ENCODE peak calls at places on chromosomes 11 and 22, in four cellular contexts. H, F, X and E are unnamed samples.
A peak's percentile ranks its signal among the peaks of the same experiment; 100 is the strongest.

GRCh38 chr11:61609970-61610347 is 29.1 kb upstream of the SYT7 start:
- DNase-seq in H (no peak), F (peak; percentile 31), X (peak; percentile 35), E (no peak)

GRCh38 chr11:8947230-8947943 is 4.6 kb upstream of the ASCL3 start:
- DNase-seq in H (no peak), F (no peak), X (no peak), E (no peak)

GRCh38 chr11:76918941-76919386 is 58.2 kb downstream of the ACER3 start:
- DNase-seq in H (peak; percentile 15), F (no peak), X (peak; percentile 69), E (peak; percentile 15)

GRCh38 chr11:99020324-99021225 is at the start of gene CNTN5:
- DNase-seq in H (peak; percentile 6), F (no peak), X (peak; percentile 15), E (peak; percentile 13)

GRCh38 chr11:44592125-44592643 is 26.7 kb downstream of the CD82 start:
- DNase-seq in H (peak; percentile 62), F (no peak), X (no peak), E (peak; percentile 31)

GRCh38 chr11:520428-521178 is 13.6 kb upstream of the RNH1 start:
- DNase-seq in H (no peak), F (no peak), X (no peak), E (no peak)

GRCh38 chr11:5688482-5688881 is 1.1 kb upstream of the TRIM22 start:
- DNase-seq in H (no peak), F (no peak), X (no peak), E (no peak)

GRCh38 chr11:67429038-67429668 is 859 bp downstream of the RPS6KB2 start:
- DNase-seq in H (no peak), F (no peak), X (no peak), E (no peak)

GRCh38 chr22:42116848-42117424 is 13.7 kb downstream of the CYP2D6 start:
- DNase-seq in H (no peak), F (no peak), X (no peak), E (peak; percentile 40)

GRCh38 chr11:3615998-3616397 is 25.8 kb downstream of the ART5 start:
- DNase-seq in H (no peak), F (no peak), X (no peak), E (no peak)

GRCh38 chr22:42695294-42695693 is 25.4 kb downstream of the A4GALT start:
- DNase-seq in H (no peak), F (no peak), X (no peak), E (no peak)

GRCh38 chr11:95512177-95512576 is 277.4 kb downstream of the FAM76B start:
- DNase-seq in H (peak; percentile 38), F (no peak), X (peak; percentile 36), E (peak; percentile 8)

GRCh38 chr11:65121447-65121864 is 478 bp downstream of the FAU start:
- DNase-seq in H (no peak), F (no peak), X (peak; percentile 24), E (peak; percentile 57)

GRCh38 chr11:3129591-3130268 is 35.4 kb downstream of the OSBPL5 start:
- DNase-seq in H (no peak), F (no peak), X (no peak), E (no peak)

GRCh38 chr11:134224710-134225662 is 515 bp downstream of the VPS26B start:
- DNase-seq in H (no peak), F (peak; percentile 43), X (peak; percentile 10), E (peak; percentile 50)

GRCh38 chr11:64533501-64533900 is 57.5 kb upstream of the SLC22A12 start:
- DNase-seq in H (no peak), F (no peak), X (no peak), E (no peak)

GRCh38 chr22:43754176-43754575 is 57.9 kb downstream of the EFCAB6 start:
- DNase-seq in H (no peak), F (no peak), X (no peak), E (no peak)

GRCh38 chr22:19703869-19704268 is 10.4 kb upstream of the SEPTIN5 start:
- DNase-seq in H (no peak), F (no peak), X (no peak), E (no peak)

GRCh38 chr11:10526974-10527918 is 13.7 kb downstream of the RNF141 start:
- DNase-seq in H (no peak), F (no peak), X (peak; percentile 42), E (no peak)

GRCh38 chr22:22767876-22768602 is 119.6 kb upstream of the IGLL5 start:
- DNase-seq in H (no peak), F (no peak), X (no peak), E (no peak)

GRCh38 chr11:6006395-6006794 is 351 bp downstream of the OR56A4 start:
- DNase-seq in H (no peak), F (no peak), X (no peak), E (no peak)

GRCh38 chr11:43955381-43956118 is 13.1 kb downstream of the C11orf96 start:
- DNase-seq in H (no peak), F (no peak), X (no peak), E (no peak)

GRCh38 chr22:43273902-43274484 is 69.2 kb downstream of the SCUBE1 start:
- DNase-seq in H (no peak), F (peak; percentile 47), X (peak; percentile 61), E (no peak)

GRCh38 chr22:35580351-35581022 is 36.6 kb downstream of the MB start:
- DNase-seq in H (no peak), F (no peak), X (no peak), E (no peak)

GRCh38 chr11:26063915-26064314 is 268.0 kb upstream of the ANO3 start:
- DNase-seq in H (no peak), F (no peak), X (no peak), E (no peak)

GRCh38 chr22:42800731-42801536 is 56.1 kb downstream of the ARFGAP3 start:
- DNase-seq in H (no peak), F (no peak), X (no peak), E (no peak)

GRCh38 chr22:36413022-36413770 is 25.4 kb upstream of the MYH9 start:
- DNase-seq in H (no peak), F (no peak), X (no peak), E (no peak)

GRCh38 chr22:47168900-47169800 is 406.7 kb downstream of the TBC1D22A start:
- DNase-seq in H (no peak), F (peak; percentile 25), X (peak; percentile 6), E (peak; percentile 9)

GRCh38 chr11:18563090-18563730 is 25.3 kb downstream of the UEVLD start:
- DNase-seq in H (no peak), F (no peak), X (no peak), E (no peak)

GRCh38 chr11:25423436-25424184 is 908.3 kb upstream of the ANO3 start:
- DNase-seq in H (no peak), F (no peak), X (no peak), E (no peak)

GRCh38 chr22:27401321-27401720 is 400.2 kb downstream of the MN1 start:
- DNase-seq in H (no peak), F (no peak), X (no peak), E (no peak)

GRCh38 chr11:843818-844692 is 1.4 kb downstream of the TSPAN4 start:
- DNase-seq in H (peak; percentile 97), F (peak; percentile 68), X (peak; percentile 96), E (peak; percentile 83)

GRCh38 chr11:86551286-86551685 is 121.1 kb downstream of the ME3 start:
- DNase-seq in H (peak; percentile 18), F (no peak), X (peak; percentile 64), E (no peak)

GRCh38 chr11:10639350-10639749 is 54.2 kb downstream of the IRAG1 start:
- DNase-seq in H (no peak), F (no peak), X (no peak), E (no peak)

GRCh38 chr11:24731554-24731953 is 234.7 kb downstream of the LUZP2 start:
- DNase-seq in H (no peak), F (no peak), X (no peak), E (no peak)

GRCh38 chr11:44457862-44458261 is 107.6 kb upstream of the CD82 start:
- DNase-seq in H (no peak), F (no peak), X (no peak), E (no peak)

GRCh38 chr11:57801185-57801490 is 39.5 kb downstream of the CTNND1 start:
- DNase-seq in H (no peak), F (no peak), X (no peak), E (no peak)

GRCh38 chr11:15970506-15971214 is 385.7 kb downstream of the SOX6 start:
- DNase-seq in H (no peak), F (no peak), X (no peak), E (no peak)

GRCh38 chr11:15971215-15971546 is 385.2 kb downstream of the SOX6 start:
- DNase-seq in H (no peak), F (no peak), X (no peak), E (no peak)

GRCh38 chr11:15969281-15969680 is 387.1 kb downstream of the SOX6 start:
- DNase-seq in H (peak; percentile 61), F (peak; percentile 61), X (peak; percentile 74), E (peak; percentile 45)

GRCh38 chr11:15968461-15969130 is 387.8 kb downstream of the SOX6 start:
- DNase-seq in H (no peak), F (no peak), X (no peak), E (no peak)

DNA sequence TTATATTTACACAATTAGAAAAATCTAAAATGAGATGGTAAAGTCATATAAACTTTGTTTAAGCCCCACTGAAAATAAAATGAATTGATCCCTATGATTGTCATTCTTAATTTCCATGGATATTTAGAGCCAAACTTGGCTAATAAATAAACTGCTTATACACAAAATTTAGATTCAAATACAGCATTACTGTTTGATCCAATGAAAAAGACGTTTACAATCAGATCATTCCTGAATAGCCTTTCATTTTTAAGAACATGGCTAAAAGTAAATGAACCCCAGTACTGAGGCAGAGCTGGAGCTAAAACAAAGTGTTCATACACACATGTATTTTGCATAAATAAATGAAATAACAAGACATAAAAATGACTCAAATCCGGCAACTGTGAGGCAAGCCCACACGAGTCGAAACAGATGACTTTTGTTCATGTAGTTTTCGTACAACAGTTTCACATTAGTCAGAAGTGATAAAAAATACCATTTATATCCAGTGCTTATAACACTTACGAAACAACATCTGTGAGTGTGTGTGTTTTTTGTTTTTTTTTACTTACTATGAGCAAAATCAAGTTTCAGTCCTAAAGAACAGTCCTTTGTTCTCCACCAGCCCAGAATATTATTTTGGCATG is 386.5 kb downstream of the SOX6 start:
- DNase-seq in H (no peak), F (no peak), X (no peak), E (no peak)
- H3K27ac ChIP-seq in H (peak overlapping the region; percentile 65), F (no peak overlapping the region), X (peak overlapping the region; percentile 89), E (no peak overlapping the region)

GRCh38 chr22:30399718-30400117 is 2.9 kb downstream of the SEC14L2 start:
- DNase-seq in H (no peak), F (no peak), X (no peak), E (no peak)
- H3K4me3 ChIP-seq in H (no peak overlapping the region), F (no peak overlapping the region), X (no peak overlapping the region), E (no peak overlapping the region)

GRCh38 chr11:70397983-70398833 is at the start of gene CTTN:
- DNase-seq in H (peak; percentile 77), F (peak; percentile 83), X (peak; percentile 86), E (peak; percentile 84)
- TF ChIP-seq EP300 in H (no peak), F (no peak), X (no peak), E (no peak)

DNA sequence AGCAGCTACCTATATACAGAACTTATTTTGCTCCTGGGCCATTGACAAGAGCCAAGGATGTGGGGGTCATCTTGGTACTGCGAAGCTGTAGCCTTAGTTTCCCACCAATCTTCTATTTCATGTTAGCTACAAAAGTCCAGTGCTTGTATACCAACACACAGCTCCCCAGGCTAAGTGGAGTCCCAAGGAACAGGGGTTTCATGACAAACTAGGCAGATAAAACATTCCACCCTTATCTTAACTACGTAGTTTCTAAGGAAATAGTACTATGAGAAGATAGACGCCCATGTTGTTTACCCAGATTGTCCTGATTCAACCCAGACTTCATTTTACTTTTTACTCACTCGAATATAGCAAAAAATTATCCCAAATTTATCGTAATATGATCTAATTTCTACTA is 218.5 kb downstream of the DYNC2H1 start:
- DNase-seq in H (no peak), F (no peak), X (no peak), E (no peak)
- H3K27ac ChIP-seq in H (no peak overlapping the region), F (no peak overlapping the region), X (no peak overlapping the region), E (no peak overlapping the region)